ENCODE peak calls at places on chromosomes 7 and 10, in nine cellular contexts. One of them, this sample, is unnamed.

GRCh38 chr7:66847879-66848810 is 72.9 kb upstream of the TMEM248 start:
- DNase-seq in NCI-H2029 treated with DMSO at 0.1 percent for 48 hours: no peak
- DNase-seq in epithelial cell of esophagus: peak; percentile 92
- DNase-seq in kidney glomerular epithelial cell: peak; percentile 28
- DNase-seq in Caki2: no peak
- DNase-seq in GF-D8: peak; percentile 93
- DNase-seq in AG04450: peak; percentile 49
- DNase-seq in IMR-90: peak; percentile 91
- DNase-seq in mesothelial cell of epicardium: no peak
- DNase-seq in this sample: peak; percentile 9

GRCh38 chr10:124300735-124301134 is 118.0 kb downstream of the OAT start:
- DNase-seq in NCI-H2029 treated with DMSO at 0.1 percent for 48 hours: no peak
- DNase-seq in epithelial cell of esophagus: no peak
- DNase-seq in kidney glomerular epithelial cell: no peak
- DNase-seq in Caki2: no peak
- DNase-seq in GF-D8: no peak
- DNase-seq in AG04450: no peak
- DNase-seq in IMR-90: no peak
- DNase-seq in mesothelial cell of epicardium: no peak
- DNase-seq in this sample: no peak

GRCh38 chr7:37031571-37032257 is 307.4 kb upstream of the AOAH start:
- DNase-seq in NCI-H2029 treated with DMSO at 0.1 percent for 48 hours: no peak
- DNase-seq in epithelial cell of esophagus: peak; percentile 100
- DNase-seq in kidney glomerular epithelial cell: peak; percentile 97
- DNase-seq in Caki2: peak; percentile 98
- DNase-seq in GF-D8: no peak
- DNase-seq in AG04450: peak; percentile 96
- DNase-seq in IMR-90: peak; percentile 100
- DNase-seq in mesothelial cell of epicardium: peak; percentile 55
- DNase-seq in this sample: peak; percentile 46

GRCh38 chr10:123229927-123230630 is 75.9 kb downstream of the BUB3 start:
- DNase-seq in NCI-H2029 treated with DMSO at 0.1 percent for 48 hours: no peak
- DNase-seq in epithelial cell of esophagus: peak; percentile 90
- DNase-seq in kidney glomerular epithelial cell: no peak
- DNase-seq in Caki2: no peak
- DNase-seq in GF-D8: no peak
- DNase-seq in AG04450: no peak
- DNase-seq in IMR-90: no peak
- DNase-seq in mesothelial cell of epicardium: no peak
- DNase-seq in this sample: no peak

GRCh38 chr7:128022631-128023532 is 8.4 kb downstream of the LRRC4 start:
- DNase-seq in NCI-H2029 treated with DMSO at 0.1 percent for 48 hours: no peak
- DNase-seq in epithelial cell of esophagus: peak; percentile 87
- DNase-seq in kidney glomerular epithelial cell: no peak
- DNase-seq in Caki2: no peak
- DNase-seq in GF-D8: peak; percentile 8
- DNase-seq in AG04450: peak; percentile 43
- DNase-seq in IMR-90: peak; percentile 81
- DNase-seq in mesothelial cell of epicardium: no peak
- DNase-seq in this sample: no peak

GRCh38 chr7:129642871-129643515 is 31.5 kb downstream of the NRF1 start:
- DNase-seq in NCI-H2029 treated with DMSO at 0.1 percent for 48 hours: no peak
- DNase-seq in epithelial cell of esophagus: no peak
- DNase-seq in kidney glomerular epithelial cell: no peak
- DNase-seq in Caki2: no peak
- DNase-seq in GF-D8: no peak
- DNase-seq in AG04450: no peak
- DNase-seq in IMR-90: no peak
- DNase-seq in mesothelial cell of epicardium: no peak
- DNase-seq in this sample: no peak

GRCh38 chr10:86535057-86535882 is 13.7 kb upstream of the WAPL start:
- DNase-seq in NCI-H2029 treated with DMSO at 0.1 percent for 48 hours: no peak
- DNase-seq in epithelial cell of esophagus: peak; percentile 31
- DNase-seq in kidney glomerular epithelial cell: no peak
- DNase-seq in Caki2: peak; percentile 58
- DNase-seq in GF-D8: no peak
- DNase-seq in AG04450: no peak
- DNase-seq in IMR-90: no peak
- DNase-seq in mesothelial cell of epicardium: no peak
- DNase-seq in this sample: no peak

GRCh38 chr10:118332948-118333710 is 9.0 kb downstream of the FAM204A start:
- DNase-seq in NCI-H2029 treated with DMSO at 0.1 percent for 48 hours: no peak
- DNase-seq in epithelial cell of esophagus: peak; percentile 59
- DNase-seq in kidney glomerular epithelial cell: peak; percentile 8
- DNase-seq in Caki2: peak; percentile 27
- DNase-seq in GF-D8: no peak
- DNase-seq in AG04450: no peak
- DNase-seq in IMR-90: peak; percentile 5
- DNase-seq in mesothelial cell of epicardium: no peak
- DNase-seq in this sample: no peak

GRCh38 chr7:69395072-69395714 is 203.1 kb upstream of the AUTS2 start:
- DNase-seq in NCI-H2029 treated with DMSO at 0.1 percent for 48 hours: no peak
- DNase-seq in epithelial cell of esophagus: no peak
- DNase-seq in kidney glomerular epithelial cell: peak; percentile 50
- DNase-seq in Caki2: peak; percentile 86
- DNase-seq in GF-D8: no peak
- DNase-seq in AG04450: no peak
- DNase-seq in IMR-90: no peak
- DNase-seq in mesothelial cell of epicardium: no peak
- DNase-seq in this sample: no peak

GRCh38 chr7:41328131-41328530 is 374.8 kb downstream of the INHBA start:
- DNase-seq in NCI-H2029 treated with DMSO at 0.1 percent for 48 hours: no peak
- DNase-seq in epithelial cell of esophagus: no peak
- DNase-seq in kidney glomerular epithelial cell: no peak
- DNase-seq in Caki2: no peak
- DNase-seq in GF-D8: no peak
- DNase-seq in AG04450: no peak
- DNase-seq in IMR-90: no peak
- DNase-seq in mesothelial cell of epicardium: no peak
- DNase-seq in this sample: no peak

GRCh38 chr7:43758861-43759683 is 592 bp downstream of the BLVRA start:
- DNase-seq in NCI-H2029 treated with DMSO at 0.1 percent for 48 hours: no peak
- DNase-seq in epithelial cell of esophagus: peak; percentile 32
- DNase-seq in kidney glomerular epithelial cell: no peak
- DNase-seq in Caki2: peak; percentile 50
- DNase-seq in GF-D8: no peak
- DNase-seq in AG04450: no peak
- DNase-seq in IMR-90: peak; percentile 31
- DNase-seq in mesothelial cell of epicardium: peak; percentile 62
- DNase-seq in this sample: peak; percentile 25

GRCh38 chr7:39310699-39311098 is 255.5 kb upstream of the YAE1 start:
- DNase-seq in NCI-H2029 treated with DMSO at 0.1 percent for 48 hours: no peak
- DNase-seq in epithelial cell of esophagus: no peak
- DNase-seq in kidney glomerular epithelial cell: no peak
- DNase-seq in Caki2: no peak
- DNase-seq in GF-D8: no peak
- DNase-seq in AG04450: no peak
- DNase-seq in IMR-90: no peak
- DNase-seq in mesothelial cell of epicardium: no peak
- DNase-seq in this sample: no peak

GRCh38 chr10:77801474-77802238 is 124.9 kb downstream of the DLG5 start:
- DNase-seq in NCI-H2029 treated with DMSO at 0.1 percent for 48 hours: no peak
- DNase-seq in epithelial cell of esophagus: peak; percentile 89
- DNase-seq in kidney glomerular epithelial cell: no peak
- DNase-seq in Caki2: no peak
- DNase-seq in GF-D8: no peak
- DNase-seq in AG04450: no peak
- DNase-seq in IMR-90: peak; percentile 52
- DNase-seq in mesothelial cell of epicardium: no peak
- DNase-seq in this sample: no peak

GRCh38 chr7:42735081-42735480 is 176.8 kb downstream of the C7orf25 start:
- DNase-seq in NCI-H2029 treated with DMSO at 0.1 percent for 48 hours: no peak
- DNase-seq in epithelial cell of esophagus: no peak
- DNase-seq in kidney glomerular epithelial cell: no peak
- DNase-seq in Caki2: no peak
- DNase-seq in GF-D8: no peak
- DNase-seq in AG04450: no peak
- DNase-seq in IMR-90: no peak
- DNase-seq in mesothelial cell of epicardium: no peak
- DNase-seq in this sample: no peak

GRCh38 chr10:18737236-18737635 is 78.0 kb downstream of the ARL5B start:
- DNase-seq in NCI-H2029 treated with DMSO at 0.1 percent for 48 hours: no peak
- DNase-seq in epithelial cell of esophagus: no peak
- DNase-seq in kidney glomerular epithelial cell: no peak
- DNase-seq in Caki2: no peak
- DNase-seq in GF-D8: no peak
- DNase-seq in AG04450: no peak
- DNase-seq in IMR-90: peak; percentile 66
- DNase-seq in mesothelial cell of epicardium: no peak
- DNase-seq in this sample: no peak

GRCh38 chr10:11724938-11725776 is 17.0 kb upstream of the ECHDC3 start:
- DNase-seq in NCI-H2029 treated with DMSO at 0.1 percent for 48 hours: no peak
- DNase-seq in epithelial cell of esophagus: peak; percentile 76
- DNase-seq in kidney glomerular epithelial cell: peak; percentile 78
- DNase-seq in Caki2: peak; percentile 41
- DNase-seq in GF-D8: peak; percentile 19
- DNase-seq in AG04450: peak; percentile 49
- DNase-seq in IMR-90: peak; percentile 79
- DNase-seq in mesothelial cell of epicardium: no peak
- DNase-seq in this sample: no peak

GRCh38 chr10:5477948-5478693 is 21.2 kb downstream of the CALML5 start:
- DNase-seq in NCI-H2029 treated with DMSO at 0.1 percent for 48 hours: no peak
- DNase-seq in epithelial cell of esophagus: no peak
- DNase-seq in kidney glomerular epithelial cell: no peak
- DNase-seq in Caki2: no peak
- DNase-seq in GF-D8: no peak
- DNase-seq in AG04450: no peak
- DNase-seq in IMR-90: no peak
- DNase-seq in mesothelial cell of epicardium: no peak
- DNase-seq in this sample: no peak

GRCh38 chr7:95330194-95331003 is 6.1 kb upstream of the PON1 start:
- DNase-seq in NCI-H2029 treated with DMSO at 0.1 percent for 48 hours: peak; percentile 14
- DNase-seq in epithelial cell of esophagus: no peak
- DNase-seq in kidney glomerular epithelial cell: peak; percentile 10
- DNase-seq in Caki2: no peak
- DNase-seq in GF-D8: no peak
- DNase-seq in AG04450: no peak
- DNase-seq in IMR-90: no peak
- DNase-seq in mesothelial cell of epicardium: no peak
- DNase-seq in this sample: no peak

GRCh38 chr7:122518488-122518887 is 180.4 kb downstream of the RNF133 start:
- DNase-seq in NCI-H2029 treated with DMSO at 0.1 percent for 48 hours: no peak
- DNase-seq in epithelial cell of esophagus: peak; percentile 57
- DNase-seq in kidney glomerular epithelial cell: no peak
- DNase-seq in Caki2: no peak
- DNase-seq in GF-D8: no peak
- DNase-seq in AG04450: no peak
- DNase-seq in IMR-90: no peak
- DNase-seq in mesothelial cell of epicardium: no peak
- DNase-seq in this sample: no peak

GRCh38 chr7:919114-919442 is 35.4 kb downstream of the ADAP1 start:
- DNase-seq in NCI-H2029 treated with DMSO at 0.1 percent for 48 hours: no peak
- DNase-seq in epithelial cell of esophagus: no peak
- DNase-seq in kidney glomerular epithelial cell: no peak
- DNase-seq in Caki2: no peak
- DNase-seq in GF-D8: no peak
- DNase-seq in AG04450: no peak
- DNase-seq in IMR-90: no peak
- DNase-seq in mesothelial cell of epicardium: peak; percentile 34
- DNase-seq in this sample: no peak

GRCh38 chr7:31051598-31052503 is at the start of gene ADCYAP1R1:
- DNase-seq in NCI-H2029 treated with DMSO at 0.1 percent for 48 hours: no peak
- DNase-seq in epithelial cell of esophagus: no peak
- DNase-seq in kidney glomerular epithelial cell: no peak
- DNase-seq in Caki2: no peak
- DNase-seq in GF-D8: no peak
- DNase-seq in AG04450: no peak
- DNase-seq in IMR-90: no peak
- DNase-seq in mesothelial cell of epicardium: peak; percentile 45
- DNase-seq in this sample: peak; percentile 57

GRCh38 chr7:20653636-20654035 is 38.2 kb downstream of the ABCB5 start:
- DNase-seq in NCI-H2029 treated with DMSO at 0.1 percent for 48 hours: no peak
- DNase-seq in epithelial cell of esophagus: peak; percentile 19
- DNase-seq in kidney glomerular epithelial cell: no peak
- DNase-seq in Caki2: no peak
- DNase-seq in GF-D8: no peak
- DNase-seq in AG04450: no peak
- DNase-seq in IMR-90: no peak
- DNase-seq in mesothelial cell of epicardium: no peak
- DNase-seq in this sample: no peak

GRCh38 chr7:134885967-134886352 is 100.3 kb upstream of the AGBL3 start:
- DNase-seq in NCI-H2029 treated with DMSO at 0.1 percent for 48 hours: no peak
- DNase-seq in epithelial cell of esophagus: peak; percentile 83
- DNase-seq in kidney glomerular epithelial cell: peak; percentile 48
- DNase-seq in Caki2: no peak
- DNase-seq in GF-D8: peak; percentile 14
- DNase-seq in AG04450: peak; percentile 66
- DNase-seq in IMR-90: peak; percentile 92
- DNase-seq in mesothelial cell of epicardium: no peak
- DNase-seq in this sample: no peak

GRCh38 chr10:52853704-52854103 is 81.1 kb upstream of the MBL2 start:
- DNase-seq in NCI-H2029 treated with DMSO at 0.1 percent for 48 hours: no peak
- DNase-seq in epithelial cell of esophagus: no peak
- DNase-seq in kidney glomerular epithelial cell: no peak
- DNase-seq in Caki2: no peak
- DNase-seq in GF-D8: no peak
- DNase-seq in AG04450: no peak
- DNase-seq in IMR-90: no peak
- DNase-seq in mesothelial cell of epicardium: no peak
- DNase-seq in this sample: no peak

This sample was measured in NCI-H1930.